ENCODE peak calls at places on chromosomes 3 and 15, in four cellular contexts. P is astrocyte of the spinal cord, C is fibroblast of villous mesenchyme, X is lower leg skin. Y is an unnamed sample.

GRCh38 chr15:85792872-85793621 is 1.7 kb downstream of the KLHL25 start:
- DNase-seq in X (no peak), C (no peak), P (no peak), Y (no peak)

GRCh38 chr15:74643368-74644204 is 27.9 kb downstream of the CLK3 start:
- DNase-seq in X (peak; percentile 58), C (no peak), P (no peak), Y (no peak)

GRCh38 chr3:195248281-195248680 is 22.7 kb downstream of the XXYLT1 start:
- DNase-seq in P (no peak), X (peak; percentile 39), C (no peak), Y (no peak)

GRCh38 chr3:112818289-112818688 is 28.4 kb downstream of the CD200R1L start:
- DNase-seq in P (no peak), C (peak; percentile 72), X (no peak), Y (no peak)

GRCh38 chr15:89101302-89102191 is 13.3 kb downstream of the ABHD2 start:
- DNase-seq in X (peak; percentile 89), C (peak; percentile 93), P (peak; percentile 98), Y (no peak)

GRCh38 chr3:169765281-169765624 is 393 bp upstream of the TERC start:
- DNase-seq in P (no peak), X (no peak), C (no peak), Y (no peak)

GRCh38 chr3:72279068-72279598 is 494.2 kb upstream of the PROK2 start:
- DNase-seq in C (peak; percentile 86), X (no peak), P (no peak), Y (no peak)

GRCh38 chr15:66387176-66388056 is 704 bp downstream of the MAP2K1 start:
- DNase-seq in C (peak; percentile 79), P (peak; percentile 76), X (peak; percentile 94), Y (peak; percentile 30)

GRCh38 chr3:127784865-127785710 is 37.2 kb downstream of the MGLL start:
- DNase-seq in X (no peak), P (no peak), C (no peak), Y (no peak)

GRCh38 chr3:20097015-20097414 is 56.8 kb downstream of the KAT2B start:
- DNase-seq in P (peak; percentile 36), X (no peak), C (no peak), Y (no peak)

GRCh38 chr3:42511196-42511595 is 8.8 kb downstream of the VIPR1 start:
- DNase-seq in P (no peak), C (no peak), X (no peak), Y (no peak)

GRCh38 chr3:46909535-46910161 is 32.1 kb downstream of the PTH1R start:
- DNase-seq in X (peak; percentile 97), C (peak; percentile 84), P (peak; percentile 82), Y (peak; percentile 72)

GRCh38 chr3:52891164-52891563 is 6.2 kb downstream of the STIMATE start:
- DNase-seq in C (no peak), X (no peak), P (no peak), Y (no peak)

GRCh38 chr3:195794708-195795107 is 17.0 kb downstream of the MUC4 start:
- DNase-seq in X (no peak), C (no peak), P (no peak), Y (no peak)

DNA sequence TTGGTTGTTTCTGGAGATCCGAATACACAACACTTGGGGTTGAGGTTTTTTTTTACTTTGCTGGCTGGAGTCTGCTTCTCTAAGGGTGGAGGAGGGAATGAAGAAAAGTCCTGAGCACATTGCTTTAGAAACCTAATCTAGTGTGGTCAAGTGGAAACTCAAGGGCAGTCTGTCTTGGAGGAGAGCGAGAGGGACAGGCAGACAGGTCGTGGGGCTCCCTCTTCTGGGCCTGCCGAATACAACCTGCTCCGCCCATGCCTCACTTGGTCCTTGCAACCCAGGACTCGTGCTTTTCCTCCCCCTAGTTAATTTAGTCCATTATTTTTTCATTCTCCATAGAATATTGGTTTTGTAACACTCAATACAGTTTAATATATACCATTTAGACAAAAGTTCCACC is 176.7 kb upstream of the LYSMD4 start:
- DNase-seq in C (peak; percentile 5), P (no peak), X (no peak), Y (no peak)
- TF ChIP-seq CTCF in C (peak; percentile 21), P (peak; percentile 7), X (no peak), Y (no peak)

DNA sequence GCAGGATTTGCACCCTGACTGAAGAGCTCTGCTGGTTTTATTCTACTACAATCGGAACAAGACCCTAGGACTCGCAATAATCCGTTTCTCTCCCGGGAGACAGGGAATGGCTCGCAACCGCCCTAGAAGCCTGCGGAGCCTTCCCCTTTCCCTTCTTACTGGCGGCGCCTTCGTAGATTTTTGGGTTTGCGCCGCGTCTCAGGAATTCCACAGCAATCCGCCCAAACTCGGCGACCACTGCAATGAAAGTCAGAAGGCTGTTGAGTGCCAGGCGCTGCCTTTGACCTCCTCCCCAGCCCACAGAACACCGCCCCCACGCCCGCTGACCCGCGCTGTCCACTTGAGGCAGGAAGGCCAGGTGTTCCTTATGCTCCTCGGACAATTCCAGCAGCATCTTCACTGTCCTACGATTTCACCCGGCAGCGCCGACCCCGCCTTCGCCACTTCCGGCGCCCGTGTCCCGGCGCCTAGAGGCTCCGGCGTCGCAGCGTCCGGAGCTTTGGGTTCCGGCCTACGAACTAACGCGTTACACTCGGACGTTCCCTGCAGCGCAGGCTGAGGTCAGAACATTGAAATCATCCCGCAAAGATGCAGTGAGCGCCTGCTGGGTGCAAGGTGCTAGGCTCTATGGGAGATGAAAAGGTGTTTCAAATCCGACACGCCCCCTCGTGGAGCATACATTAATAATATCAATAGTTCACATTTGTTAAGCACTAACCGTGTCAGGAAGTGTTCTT is at the start of gene COMMD2:
- DNase-seq in X (peak; percentile 93), C (peak; percentile 84), P (peak; percentile 88), Y (peak; percentile 71)
- TF ChIP-seq CTCF in X (no peak), C (peak; percentile 21), P (peak; percentile 28), Y (peak; percentile 66)

GRCh38 chr3:69385723-69386483 is at the start of gene FRMD4B:
- DNase-seq in P (peak; percentile 29), X (peak; percentile 92), C (no peak), Y (peak; percentile 52)
- TF ChIP-seq CTCF in P (no peak), X (no peak), C (peak; percentile 23), Y (no peak)

GRCh38 chr15:78788261-78788660 is 23.0 kb downstream of the ADAMTS7 start:
- DNase-seq in C (no peak), P (no peak), X (no peak), Y (no peak)
- TF ChIP-seq CTCF in C (no peak), P (no peak), X (no peak), Y (no peak)

GRCh38 chr15:92376109-92376508 is 17.6 kb upstream of the ST8SIA2 start:
- DNase-seq in X (no peak), P (no peak), C (no peak), Y (no peak)

GRCh38 chr15:92375057-92375456 is 18.6 kb upstream of the ST8SIA2 start:
- DNase-seq in X (no peak), P (no peak), C (no peak), Y (no peak)

DNA sequence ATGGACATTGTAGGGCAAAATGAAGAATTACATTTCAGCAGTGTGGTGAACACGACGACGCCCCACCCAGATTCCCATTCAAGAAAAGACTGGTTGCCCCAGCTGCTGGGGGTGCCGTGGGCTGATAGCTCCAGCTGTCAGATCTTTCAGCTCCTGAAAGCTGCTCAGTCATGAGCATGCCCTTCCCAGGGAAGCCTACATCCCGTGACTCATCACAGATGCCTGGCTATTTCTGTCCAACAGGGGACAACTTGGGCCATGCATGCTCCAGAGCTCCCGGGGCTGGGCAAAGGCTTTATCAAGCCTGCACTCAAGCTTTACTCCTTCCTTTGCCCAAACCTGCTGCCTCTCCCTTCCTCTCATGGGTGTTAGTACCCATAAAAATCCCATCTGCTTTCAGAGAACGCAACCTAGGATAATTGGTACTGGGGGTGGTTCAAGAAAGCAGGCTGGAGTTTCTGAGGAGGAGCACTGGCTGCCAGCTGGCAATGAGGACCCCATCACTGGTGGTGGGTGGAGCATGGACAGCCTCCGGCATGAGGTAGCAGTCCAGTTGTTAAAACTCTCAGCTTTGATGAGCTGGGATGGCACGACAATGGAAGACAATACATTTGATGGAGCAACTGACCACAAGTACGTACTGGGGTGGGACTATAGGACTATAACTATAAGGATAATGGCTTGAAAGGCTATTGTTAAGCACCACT is 16.4 kb upstream of the ST8SIA2 start:
- DNase-seq in X (no peak), C (no peak), P (no peak), Y (no peak)
- TF ChIP-seq CTCF in X (no peak), C (no peak), P (no peak), Y (no peak)

Y was measured in mesothelial cell of epicardium.